ENCODE peak calls at places on chromosomes 6 and 20, in six cellular contexts. T is right lobe of liver, B is RWPE1, M is endothelial cell of umbilical vein, U is cardiac muscle cell, F is left ventricle myocardium inferior. I is an unnamed sample.

GRCh38 chr6:53701333-53702073 is 35.9 kb upstream of the KLHL31 start:
- DNase-seq in M (no peak), T (no peak), F (no peak), B (no peak), U (no peak), I (no peak)

GRCh38 chr6:6742535-6742934 is 154.0 kb downstream of the LY86 start:
- DNase-seq in U (no peak), F (no peak), B (no peak), M (no peak), T (no peak), I (no peak)

GRCh38 chr6:17057322-17057721 is 44.5 kb upstream of the STMND1 start:
- DNase-seq in T (no peak), F (no peak), B (peak; percentile 14), U (no peak), M (no peak), I (peak; percentile 38)

GRCh38 chr6:40353197-40353966 is 233.8 kb downstream of the LRFN2 start:
- DNase-seq in T (no peak), U (peak; percentile 54), B (no peak), M (no peak), F (no peak), I (no peak)

GRCh38 chr6:8182857-8183256 is 80.5 kb upstream of the EEF1E1 start:
- DNase-seq in T (no peak), B (no peak), M (no peak), U (no peak), F (no peak), I (no peak)

GRCh38 chr6:54876365-54876764 is 29.8 kb downstream of the FAM83B start:
- DNase-seq in T (no peak), F (no peak), M (no peak), B (no peak), U (no peak), I (no peak)

GRCh38 chr20:45337367-45338120 is 10.7 kb downstream of the SDC4 start:
- DNase-seq in T (peak; percentile 76), M (no peak), F (peak; percentile 46), B (peak; percentile 89), U (peak; percentile 63), I (no peak)

GRCh38 chr6:13488015-13488895 is 855 bp upstream of the GFOD1 start:
- DNase-seq in F (peak; percentile 55), T (peak; percentile 69), B (peak; percentile 25), U (no peak), M (peak; percentile 15), I (peak; percentile 51)

GRCh38 chr20:14232650-14233049 is 104.8 kb downstream of the FLRT3 start:
- DNase-seq in B (no peak), M (no peak), T (no peak), F (no peak), U (no peak), I (no peak)

GRCh38 chr20:36573798-36574277 is 441 bp downstream of the TGIF2 start:
- DNase-seq in F (peak; percentile 43), U (no peak), M (peak; percentile 29), T (peak; percentile 66), B (no peak), I (peak; percentile 64)

GRCh38 chr6:143575840-143576498 is 64.4 kb upstream of the FUCA2 start:
- DNase-seq in M (no peak), U (no peak), F (no peak), T (no peak), B (no peak), I (no peak)

GRCh38 chr6:72620866-72621242 is 1.0 kb upstream of the KCNQ5 start:
- DNase-seq in M (no peak), T (no peak), F (no peak), B (no peak), U (no peak), I (no peak)

GRCh38 chr6:30944051-30944450 is 3.3 kb downstream of the MUCL3 start:
- DNase-seq in F (no peak), B (no peak), M (no peak), T (no peak), U (no peak), I (no peak)

GRCh38 chr20:32737371-32738223 is 5.7 kb downstream of the COMMD7 start:
- DNase-seq in U (no peak), F (no peak), M (peak; percentile 67), B (no peak), T (no peak), I (no peak)

GRCh38 chr20:63701051-63701328 is 4.5 kb downstream of the TNFRSF6B start:
- DNase-seq in U (no peak), B (no peak), F (no peak), M (no peak), T (no peak), I (no peak)

GRCh38 chr20:24503352-24503931 is 34.0 kb downstream of the SYNDIG1 start:
- DNase-seq in B (no peak), U (peak; percentile 77), F (peak; percentile 51), M (no peak), T (no peak), I (peak; percentile 20)

DNA sequence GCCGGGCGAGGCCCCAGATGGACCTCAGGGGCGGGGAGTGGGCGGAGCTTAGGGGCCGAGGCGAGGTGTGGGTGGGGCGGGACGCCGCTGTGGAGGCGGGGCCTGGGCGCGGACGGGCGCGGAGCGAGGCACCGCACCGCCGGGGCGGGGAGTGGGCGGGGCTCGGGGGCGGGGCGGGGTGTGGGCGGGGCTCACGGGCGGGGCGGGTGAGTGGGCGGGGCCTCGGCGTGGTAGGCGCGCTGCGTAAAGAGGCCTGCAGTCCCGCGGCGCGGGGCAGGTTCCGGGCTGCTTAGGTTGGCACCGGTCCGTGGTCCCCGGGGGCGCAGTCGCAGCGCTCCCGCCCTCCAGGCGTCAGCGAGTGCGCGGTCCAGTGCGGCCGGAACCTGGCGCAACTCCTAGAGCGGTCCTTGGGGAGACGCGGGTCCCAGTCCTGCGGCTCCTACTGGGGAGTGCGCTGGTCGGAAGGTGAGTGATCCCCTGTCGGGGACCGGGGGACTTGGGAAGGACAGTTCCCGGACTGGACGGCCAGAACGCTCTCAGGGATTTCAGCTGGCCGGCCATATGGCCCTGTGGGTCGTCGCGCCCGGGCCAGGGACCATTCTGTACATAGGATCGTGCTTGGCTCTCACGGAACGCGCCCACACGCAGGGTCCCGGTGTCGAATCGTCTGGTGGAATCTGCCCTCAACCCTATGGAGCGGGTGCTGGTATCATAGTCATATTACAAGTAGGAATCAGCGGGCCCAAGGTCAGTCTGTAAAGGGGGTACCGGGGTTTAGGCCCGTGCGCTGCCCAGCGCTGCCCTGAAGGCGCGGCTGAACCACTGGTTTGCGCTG is at the start of gene NQO2:
- DNase-seq in F (peak; percentile 95), M (peak; percentile 86), T (peak; percentile 97), U (peak; percentile 96), B (peak; percentile 97), I (peak; percentile 88)
- TF ChIP-seq CTCF in F (peak; percentile 30), M (no peak), T (no peak), U (peak; percentile 2), B (no peak), I (no peak)

DNA sequence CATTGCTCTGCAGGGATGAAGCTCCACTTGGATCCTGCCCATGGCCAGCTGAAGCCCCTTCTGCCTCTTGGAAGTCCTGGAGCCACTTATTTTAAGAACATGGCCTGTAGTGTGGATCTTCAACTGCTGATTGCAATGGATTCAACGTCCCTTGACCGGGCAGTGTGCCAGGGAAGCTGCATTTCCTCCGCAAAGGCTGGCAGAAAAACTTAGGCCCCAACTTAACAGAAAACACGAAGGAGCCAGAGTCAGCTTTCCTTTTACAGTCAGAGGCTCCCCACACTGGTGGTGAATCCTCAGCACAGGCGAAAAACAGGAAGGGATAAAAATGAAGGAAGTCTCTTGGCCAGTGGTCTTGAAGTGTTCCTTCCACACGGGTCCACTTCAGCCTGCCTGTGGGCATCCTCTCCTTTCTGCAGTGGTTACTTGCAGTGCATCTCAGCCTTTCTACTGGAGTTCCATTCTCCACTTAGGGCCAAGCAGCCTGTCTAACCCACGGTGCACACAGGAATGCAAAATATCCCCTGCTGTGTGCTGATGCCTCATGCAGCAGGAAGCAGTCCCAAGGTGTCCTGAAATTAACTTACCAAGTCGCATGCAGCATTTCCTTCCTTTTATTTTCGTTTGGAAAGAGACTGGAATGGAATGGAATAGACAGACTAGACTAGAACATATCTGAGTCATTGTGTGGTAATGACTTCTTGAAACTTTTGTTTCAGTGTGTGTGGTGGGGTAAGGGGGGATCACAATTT is 26.1 kb upstream of the FOXQ1 start:
- DNase-seq in F (no peak), B (no peak), T (no peak), M (no peak), U (no peak), I (no peak)
- TF ChIP-seq CTCF in F (no peak), B (no peak), T (no peak), M (no peak), U (no peak), I (no peak)

GRCh38 chr6:110246900-110247546 is 66.8 kb downstream of the CDC40 start:
- DNase-seq in T (no peak), F (no peak), M (no peak), B (no peak), U (no peak), I (no peak)

GRCh38 chr6:110255356-110255755 is 75.1 kb downstream of the CDC40 start:
- DNase-seq in F (no peak), T (no peak), B (peak; percentile 31), M (peak; percentile 36), U (peak; percentile 78), I (peak; percentile 31)

GRCh38 chr6:110250058-110250457 is 69.8 kb downstream of the CDC40 start:
- DNase-seq in B (no peak), U (no peak), M (no peak), T (no peak), F (no peak), I (no peak)

GRCh38 chr6:110256366-110256765 is 76.1 kb downstream of the CDC40 start:
- DNase-seq in B (no peak), T (no peak), U (no peak), F (no peak), M (no peak), I (no peak)

GRCh38 chr6:110250838-110251237 is 70.6 kb downstream of the CDC40 start:
- DNase-seq in F (no peak), B (no peak), U (peak; percentile 21), M (no peak), T (no peak), I (no peak)
- TF ChIP-seq CTCF in F (no peak), B (no peak), U (no peak), M (no peak), T (no peak), I (no peak)

DNA sequence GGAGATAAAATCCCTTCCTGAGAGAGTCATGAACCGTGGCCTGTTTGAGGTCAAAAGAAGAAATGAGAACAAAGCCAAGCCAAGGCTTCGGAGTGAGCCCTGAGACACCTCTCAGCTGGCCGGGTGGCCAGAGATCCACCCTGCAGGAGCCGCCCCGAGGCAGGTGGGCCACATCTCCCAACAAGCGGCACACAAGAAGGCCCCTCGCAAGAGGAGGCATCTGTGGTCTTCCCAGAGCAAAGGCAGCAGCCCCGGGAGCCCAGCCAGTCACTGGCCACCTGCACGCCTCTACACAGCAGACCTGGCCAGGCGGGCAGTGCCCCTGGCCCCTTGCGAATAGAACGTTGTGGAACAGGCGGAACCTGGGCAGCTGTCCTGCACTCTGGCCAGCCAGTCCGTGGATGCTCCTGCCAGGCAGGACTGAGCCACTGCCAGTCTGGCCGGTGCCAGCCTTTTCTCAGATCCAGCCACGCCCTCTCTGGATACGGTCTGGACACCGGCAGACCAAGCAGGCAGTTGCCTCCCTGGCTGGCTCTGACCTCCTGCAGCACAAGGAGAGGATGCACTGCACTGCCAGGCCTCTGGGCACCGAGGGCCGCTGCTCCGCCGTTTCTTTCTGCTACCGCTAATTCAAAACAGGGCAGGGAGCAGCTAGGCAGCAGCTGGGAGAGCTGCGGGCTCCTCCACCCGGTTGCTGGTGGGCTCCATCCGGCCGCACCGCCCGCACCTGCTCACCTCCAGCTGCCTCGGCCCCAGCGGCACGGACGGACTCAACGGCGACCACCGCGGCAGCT is 30.6 kb upstream of the AFDN start:
- DNase-seq in U (no peak), B (no peak), F (peak; percentile 51), M (no peak), T (peak; percentile 96), I (no peak)
- TF ChIP-seq CTCF in U (no peak), B (no peak), F (no peak), M (no peak), T (no peak), I (no peak)

GRCh38 chr6:81752084-81752968 is at the start of gene TENT5A:
- DNase-seq in F (peak; percentile 95), B (peak; percentile 87), U (peak; percentile 94), M (peak; percentile 68), T (peak; percentile 97), I (peak; percentile 94)
- TF ChIP-seq CTCF in F (peak; percentile 31), B (no peak), U (no peak), M (no peak), T (no peak), I (peak; percentile 46)